ENCODE peak calls at places on chromosomes 5 and 9, in four cellular contexts. One of them, this sample, is unnamed.
A peak's percentile ranks its signal among the peaks of the same experiment; 100 is the strongest.

GRCh38 chr5:36304095-36304494 is 2.4 kb upstream of the RANBP3L start:
- DNase-seq in SK-N-SH: no peak
- DNase-seq in left lung: no peak
- DNase-seq in Caco-2: no peak
- DNase-seq in this sample: no peak

GRCh38 chr9:14198049-14198448 is 115.9 kb downstream of the NFIB start:
- DNase-seq in SK-N-SH: no peak
- DNase-seq in left lung: no peak
- DNase-seq in Caco-2: no peak
- DNase-seq in this sample: no peak

GRCh38 chr5:171342362-171343111 is 33.5 kb downstream of the TLX3 start:
- DNase-seq in SK-N-SH: peak; percentile 73
- DNase-seq in left lung: no peak
- DNase-seq in Caco-2: peak; percentile 50
- DNase-seq in this sample: no peak

GRCh38 chr5:59337240-59337639 is 556.3 kb downstream of the PDE4D start:
- DNase-seq in SK-N-SH: no peak
- DNase-seq in left lung: no peak
- DNase-seq in Caco-2: no peak
- DNase-seq in this sample: no peak

GRCh38 chr9:131981116-131981847 is 98.4 kb downstream of the MED27 start:
- DNase-seq in SK-N-SH: no peak
- DNase-seq in left lung: no peak
- DNase-seq in Caco-2: no peak
- DNase-seq in this sample: no peak

GRCh38 chr5:170791325-170791954 is 7.9 kb downstream of the GABRP start:
- DNase-seq in SK-N-SH: peak; percentile 76
- DNase-seq in left lung: peak; percentile 61
- DNase-seq in Caco-2: peak; percentile 69
- DNase-seq in this sample: no peak

GRCh38 chr9:95726756-95727155 is 148.7 kb upstream of the ERCC6L2 start:
- DNase-seq in SK-N-SH: peak; percentile 63
- DNase-seq in left lung: no peak
- DNase-seq in Caco-2: no peak
- DNase-seq in this sample: no peak

GRCh38 chr5:80885698-80886000 is 74.5 kb upstream of the RASGRF2 start:
- DNase-seq in SK-N-SH: no peak
- DNase-seq in left lung: no peak
- DNase-seq in Caco-2: peak; percentile 54
- DNase-seq in this sample: no peak

GRCh38 chr9:37446401-37446800 is 18.8 kb downstream of the ZBTB5 start:
- DNase-seq in SK-N-SH: no peak
- DNase-seq in left lung: no peak
- DNase-seq in Caco-2: no peak
- DNase-seq in this sample: no peak

GRCh38 chr9:83701769-83702168 is 6.0 kb downstream of the UBQLN1 start:
- DNase-seq in SK-N-SH: no peak
- DNase-seq in left lung: no peak
- DNase-seq in Caco-2: no peak
- DNase-seq in this sample: no peak

GRCh38 chr5:135220394-135221186 is 178.4 kb downstream of the MACROH2A1 start:
- DNase-seq in SK-N-SH: no peak
- DNase-seq in left lung: no peak
- DNase-seq in Caco-2: peak; percentile 17
- DNase-seq in this sample: peak; percentile 46

GRCh38 chr5:96901384-96901783 is 25.1 kb downstream of the ERAP2 start:
- DNase-seq in SK-N-SH: no peak
- DNase-seq in left lung: no peak
- DNase-seq in Caco-2: no peak
- DNase-seq in this sample: no peak
- TF ChIP-seq CTCF in SK-N-SH: no peak
- TF ChIP-seq CTCF in left lung: no peak
- TF ChIP-seq CTCF in Caco-2: peak; percentile 39
- TF ChIP-seq CTCF in this sample: no peak

DNA sequence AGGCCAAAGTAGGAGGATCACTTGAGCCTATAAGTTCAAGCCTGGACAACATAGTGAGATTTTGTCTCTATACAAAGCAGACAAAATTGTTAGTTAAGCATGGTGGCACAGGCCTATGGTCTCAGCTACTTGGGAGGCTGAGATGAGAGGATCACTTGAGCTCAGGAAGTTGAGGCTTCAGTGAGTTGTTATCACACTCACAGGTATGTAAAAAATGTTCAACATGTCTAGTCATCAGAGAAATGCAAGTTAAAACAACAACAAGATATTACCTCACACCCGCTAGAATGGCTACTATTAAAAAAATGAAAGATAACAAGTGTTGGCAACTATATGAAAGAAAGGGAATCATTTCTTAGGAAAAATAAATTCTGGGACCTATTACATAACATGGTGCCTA is 341.5 kb upstream of the ST8SIA4 start:
- DNase-seq in SK-N-SH: no peak
- DNase-seq in left lung: no peak
- DNase-seq in Caco-2: no peak
- DNase-seq in this sample: no peak
- H3K9me3 ChIP-seq in SK-N-SH: peaks cover 4% of the 10 kb centered on the region
- H3K9me3 ChIP-seq in left lung: peaks cover 34% of the 10 kb centered on the region
- H3K9me3 ChIP-seq in Caco-2: peaks cover 2% of the 10 kb centered on the region
- H3K9me3 ChIP-seq in this sample: no peaks in the 10 kb centered on the region

GRCh38 chr9:136718463-136719211 is 6.3 kb downstream of the DIPK1B start:
- DNase-seq in SK-N-SH: no peak
- DNase-seq in left lung: no peak
- DNase-seq in Caco-2: no peak
- DNase-seq in this sample: no peak
- H3K27me3 ChIP-seq in SK-N-SH: no peaks in the 10 kb centered on the region
- H3K27me3 ChIP-seq in left lung: no peaks in the 10 kb centered on the region
- H3K27me3 ChIP-seq in Caco-2: no peaks in the 10 kb centered on the region
- H3K27me3 ChIP-seq in this sample: peaks cover 10% of the 10 kb centered on the region

GRCh38 chr5:107566537-107566875 is 104.2 kb downstream of the EFNA5 start:
- DNase-seq in SK-N-SH: no peak
- DNase-seq in left lung: no peak
- DNase-seq in Caco-2: no peak
- DNase-seq in this sample: no peak

GRCh38 chr5:107565791-107566536 is 104.8 kb downstream of the EFNA5 start:
- DNase-seq in SK-N-SH: no peak
- DNase-seq in left lung: no peak
- DNase-seq in Caco-2: no peak
- DNase-seq in this sample: no peak

GRCh38 chr5:107564896-107565295 is 105.8 kb downstream of the EFNA5 start:
- DNase-seq in SK-N-SH: no peak
- DNase-seq in left lung: no peak
- DNase-seq in Caco-2: no peak
- DNase-seq in this sample: no peak

GRCh38 chr5:107560377-107560776 is 110.4 kb downstream of the EFNA5 start:
- DNase-seq in SK-N-SH: no peak
- DNase-seq in left lung: no peak
- DNase-seq in Caco-2: no peak
- DNase-seq in this sample: no peak

GRCh38 chr5:107563957-107564544 is 106.7 kb downstream of the EFNA5 start:
- DNase-seq in SK-N-SH: no peak
- DNase-seq in left lung: no peak
- DNase-seq in Caco-2: no peak
- DNase-seq in this sample: no peak
- TF ChIP-seq CTCF in SK-N-SH: no peak
- TF ChIP-seq CTCF in left lung: no peak
- TF ChIP-seq CTCF in Caco-2: no peak
- TF ChIP-seq CTCF in this sample: no peak

DNA sequence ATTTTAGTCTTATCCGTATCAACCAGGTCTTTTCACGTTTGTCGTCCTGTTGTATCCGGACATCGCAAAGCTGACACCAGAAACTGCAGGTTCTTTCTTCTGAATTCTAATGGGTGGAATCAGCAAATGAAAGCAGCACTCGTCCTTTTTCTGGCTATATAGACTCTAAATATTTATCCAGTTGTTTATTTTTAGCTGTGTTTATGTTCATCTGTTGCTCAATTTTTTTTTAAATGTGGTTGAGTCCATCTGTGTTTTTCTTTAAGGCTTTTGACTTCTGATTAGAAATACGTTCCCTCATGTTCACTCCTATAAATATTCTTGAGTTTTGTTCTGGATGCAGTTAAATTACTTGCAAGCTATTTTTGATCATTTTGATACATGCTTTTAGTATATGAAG is 831.7 kb downstream of the MTRR start:
- DNase-seq in SK-N-SH: no peak
- DNase-seq in left lung: no peak
- DNase-seq in Caco-2: no peak
- DNase-seq in this sample: no peak
- H3K9me3 ChIP-seq in SK-N-SH: no peaks in the 10 kb centered on the region
- H3K9me3 ChIP-seq in left lung: peaks cover 2% of the 10 kb centered on the region
- H3K9me3 ChIP-seq in Caco-2: no peaks in the 10 kb centered on the region
- H3K9me3 ChIP-seq in this sample: no peaks in the 10 kb centered on the region

GRCh38 chr9:70413798-70414775 is at the start of gene KLF9:
- DNase-seq in SK-N-SH: peak; percentile 89
- DNase-seq in left lung: peak; percentile 95
- DNase-seq in Caco-2: peak; percentile 64
- DNase-seq in this sample: peak; percentile 98

GRCh38 chr9:70415041-70415440 is 584 bp upstream of the KLF9 start:
- DNase-seq in SK-N-SH: no peak
- DNase-seq in left lung: no peak
- DNase-seq in Caco-2: no peak
- DNase-seq in this sample: no peak

GRCh38 chr9:70411930-70412677 is 2.4 kb downstream of the KLF9 start:
- DNase-seq in SK-N-SH: peak; percentile 57
- DNase-seq in left lung: peak; percentile 84
- DNase-seq in Caco-2: no peak
- DNase-seq in this sample: peak; percentile 88

GRCh38 chr9:70412678-70413426 is 1.6 kb downstream of the KLF9 start:
- DNase-seq in SK-N-SH: peak; percentile 82
- DNase-seq in left lung: peak; percentile 88
- DNase-seq in Caco-2: no peak
- DNase-seq in this sample: peak; percentile 95

DNA sequence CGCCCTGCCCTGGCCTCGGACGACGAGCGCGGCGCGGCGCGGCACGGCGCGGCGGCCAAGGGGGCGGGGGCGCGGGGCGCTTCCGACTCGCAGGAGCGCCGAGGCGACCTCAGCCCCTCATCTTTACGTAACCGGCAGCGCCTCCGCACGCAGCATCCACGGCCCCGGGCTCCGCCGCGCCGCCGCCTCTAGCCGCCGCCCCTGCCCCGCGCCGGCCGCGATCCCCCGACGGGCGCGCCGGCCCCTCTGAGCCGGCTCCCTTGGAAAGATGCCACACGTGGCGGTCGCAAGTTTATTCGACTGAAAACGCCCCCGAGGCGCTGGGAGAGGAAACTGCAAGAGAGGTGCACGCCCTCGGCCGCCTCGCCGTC is 1.0 kb downstream of the KLF9 start:
- DNase-seq in SK-N-SH: peak; percentile 82
- DNase-seq in left lung: no peak
- DNase-seq in Caco-2: no peak
- DNase-seq in this sample: no peak
- H3K27me3 ChIP-seq in SK-N-SH: no peaks in the 10 kb centered on the region
- H3K27me3 ChIP-seq in left lung: no peaks in the 10 kb centered on the region
- H3K27me3 ChIP-seq in Caco-2: no peaks in the 10 kb centered on the region
- H3K27me3 ChIP-seq in this sample: no peaks in the 10 kb centered on the region

GRCh38 chr9:126891676-126892075 is 22.9 kb upstream of the RALGPS1 start:
- DNase-seq in SK-N-SH: no peak
- DNase-seq in left lung: no peak
- DNase-seq in Caco-2: no peak
- DNase-seq in this sample: no peak

GRCh38 chr9:126893079-126893478 is 21.5 kb upstream of the RALGPS1 start:
- DNase-seq in SK-N-SH: no peak
- DNase-seq in left lung: no peak
- DNase-seq in Caco-2: no peak
- DNase-seq in this sample: no peak

GRCh38 chr9:126894052-126894603 is 20.5 kb upstream of the RALGPS1 start:
- DNase-seq in SK-N-SH: no peak
- DNase-seq in left lung: no peak
- DNase-seq in Caco-2: no peak
- DNase-seq in this sample: no peak
- TF ChIP-seq CTCF in SK-N-SH: no peak
- TF ChIP-seq CTCF in left lung: no peak
- TF ChIP-seq CTCF in Caco-2: peak; percentile 3
- TF ChIP-seq CTCF in this sample: no peak

GRCh38 chr9:135641745-135642144 is 2.4 kb upstream of the GLT6D1 start:
- DNase-seq in SK-N-SH: no peak
- DNase-seq in left lung: no peak
- DNase-seq in Caco-2: no peak
- DNase-seq in this sample: no peak
- H3K9me3 ChIP-seq in SK-N-SH: no peaks in the 10 kb centered on the region
- H3K9me3 ChIP-seq in left lung: peaks cover 31% of the 10 kb centered on the region
- H3K9me3 ChIP-seq in Caco-2: peaks cover 19% of the 10 kb centered on the region
- H3K9me3 ChIP-seq in this sample: peaks cover 8% of the 10 kb centered on the region

DNA sequence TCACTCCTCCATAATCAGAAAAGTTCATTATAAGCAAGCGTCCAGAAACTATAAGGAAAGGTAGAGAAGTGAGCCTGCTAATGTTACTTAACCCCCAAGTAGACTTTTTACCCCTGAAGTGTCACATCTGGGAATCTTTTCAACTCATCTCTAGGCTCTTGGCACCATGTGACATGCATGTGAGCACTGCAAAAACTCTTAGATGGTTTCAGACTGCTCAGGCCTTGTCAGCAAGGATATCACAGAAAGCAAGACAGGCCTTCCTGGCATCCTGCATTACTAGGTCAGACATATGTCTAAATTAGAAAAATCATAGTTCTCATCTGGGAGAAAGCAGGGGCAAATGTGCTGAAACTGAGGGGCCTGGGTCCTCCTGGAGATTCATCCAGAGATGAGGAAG is 18.8 kb downstream of the TMEM8B start:
- DNase-seq in SK-N-SH: no peak
- DNase-seq in left lung: no peak
- DNase-seq in Caco-2: no peak
- DNase-seq in this sample: no peak
- H3K27me3 ChIP-seq in SK-N-SH: no peaks in the 10 kb centered on the region
- H3K27me3 ChIP-seq in left lung: no peaks in the 10 kb centered on the region
- H3K27me3 ChIP-seq in Caco-2: no peaks in the 10 kb centered on the region
- H3K27me3 ChIP-seq in this sample: no peaks in the 10 kb centered on the region